ENCODE peak calls at places on chromosomes 3 and 15, in six cellular contexts. J, G, F, U, R and O are unnamed samples.

GRCh38 chr15:52180196-52180835 is 10.9 kb downstream of the GNB5 start:
- DNase-seq in U (no peak), R (peak; percentile 17), J (no peak), G (no peak), F (no peak), O (no peak)

GRCh38 chr15:50181983-50182232 is at the start of gene SLC27A2:
- DNase-seq in R (peak; percentile 87), J (peak; percentile 86), G (peak; percentile 85), U (peak; percentile 19), F (peak; percentile 66), O (peak; percentile 30)

GRCh38 chr3:29284578-29284977 is 3.7 kb downstream of the RBMS3 start:
- DNase-seq in G (no peak), J (no peak), U (no peak), R (no peak), F (no peak), O (no peak)

GRCh38 chr3:185709241-185709955 is 115.4 kb downstream of the IGF2BP2 start:
- DNase-seq in U (no peak), J (no peak), G (no peak), F (no peak), R (no peak), O (no peak)

GRCh38 chr3:137803215-137803614 is 39.1 kb downstream of the SOX14 start:
- DNase-seq in F (no peak), J (no peak), R (no peak), U (no peak), G (no peak), O (no peak)

GRCh38 chr3:164879201-164879600 is 199.1 kb downstream of the SI start:
- DNase-seq in R (no peak), G (peak; percentile 11), J (no peak), F (no peak), U (no peak), O (no peak)

GRCh38 chr3:183698318-183698731 is 728 bp downstream of the YEATS2 start:
- DNase-seq in J (peak; percentile 73), G (peak; percentile 62), U (no peak), R (peak; percentile 48), F (peak; percentile 33), O (peak; percentile 29)

GRCh38 chr3:111910806-111911205 is 51.7 kb downstream of the PHLDB2 start:
- DNase-seq in U (no peak), G (no peak), R (no peak), J (no peak), F (no peak), O (no peak)

GRCh38 chr15:72463702-72464101 is 10.4 kb upstream of the ARIH1 start:
- DNase-seq in J (no peak), F (no peak), R (no peak), U (no peak), G (no peak), O (no peak)

GRCh38 chr3:78139166-78139565 is 1099.3 kb downstream of the ROBO2 start:
- DNase-seq in G (no peak), F (no peak), J (no peak), R (no peak), U (no peak), O (no peak)

GRCh38 chr3:185586644-185586964 is 509 bp downstream of the SENP2 start:
- DNase-seq in R (no peak), F (peak; percentile 18), J (no peak), U (no peak), G (no peak), O (peak; percentile 27)

GRCh38 chr15:62606376-62607164 is 436.0 kb upstream of the TPM1 start:
- DNase-seq in R (no peak), G (no peak), U (peak; percentile 58), J (no peak), F (peak; percentile 52), O (no peak)

GRCh38 chr15:98943609-98944111 is 63.9 kb downstream of the PGPEP1L start:
- DNase-seq in G (no peak), U (no peak), R (no peak), J (no peak), F (no peak), O (no peak)

GRCh38 chr3:149621218-149622005 is 36.4 kb downstream of the WWTR1 start:
- DNase-seq in U (no peak), R (no peak), G (peak; percentile 34), F (no peak), J (no peak), O (no peak)

GRCh38 chr3:115146032-115146417 is 1.1 kb downstream of the ZBTB20 start:
- DNase-seq in J (peak; percentile 51), F (peak; percentile 56), U (peak; percentile 19), R (peak; percentile 4), G (peak; percentile 55), O (peak; percentile 17)

GRCh38 chr3:158725348-158725966 is 6.8 kb downstream of the RARRES1 start:
- DNase-seq in F (peak; percentile 60), U (no peak), G (no peak), J (no peak), R (no peak), O (no peak)
- TF ChIP-seq REST in F (no peak), U (no peak), G (no peak), J (no peak), R (no peak), O (no peak)

GRCh38 chr15:64581408-64581761 is 121.0 kb downstream of the ZNF609 start:
- DNase-seq in F (no peak), R (no peak), G (no peak), J (no peak), U (no peak), O (no peak)

GRCh38 chr15:64580696-64581407 is 120.5 kb downstream of the ZNF609 start:
- DNase-seq in G (no peak), J (no peak), R (no peak), F (no peak), U (no peak), O (no peak)

GRCh38 chr15:64582202-64582601 is 121.8 kb downstream of the ZNF609 start:
- DNase-seq in U (no peak), F (no peak), J (no peak), G (no peak), R (no peak), O (no peak)

GRCh38 chr15:64583983-64584382 is 123.6 kb downstream of the ZNF609 start:
- DNase-seq in U (no peak), J (no peak), F (no peak), G (no peak), R (no peak), O (no peak)

DNA sequence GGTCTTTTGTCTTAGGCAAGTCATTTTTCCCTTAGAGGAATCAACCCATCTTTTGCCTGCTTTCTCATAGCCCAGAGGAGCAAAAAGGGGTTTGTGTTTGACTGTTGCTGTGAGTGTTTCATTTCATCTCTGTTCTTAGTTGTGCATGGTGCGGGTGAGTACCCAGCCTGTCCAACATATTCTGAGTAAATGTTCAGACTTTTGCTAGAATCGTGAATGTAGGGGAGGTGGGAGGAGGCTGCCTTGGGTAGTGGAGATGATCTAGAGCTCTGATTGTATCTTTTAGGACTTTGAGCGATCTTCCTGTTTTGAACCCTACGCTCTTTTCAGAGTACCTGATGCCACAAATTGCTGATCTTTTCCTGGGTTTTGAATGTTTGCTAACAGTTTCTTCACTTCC is 123.1 kb downstream of the ZNF609 start:
- DNase-seq in J (no peak), R (no peak), F (no peak), U (no peak), G (no peak), O (no peak)
- H3K27ac ChIP-seq in J (no peak overlapping the region), R (no peak overlapping the region), F (no peak overlapping the region), U (no peak overlapping the region), G (no peak overlapping the region), O (no peak overlapping the region)

GRCh38 chr3:125148016-125148812 is 64.3 kb downstream of the SLC12A8 start:
- DNase-seq in R (no peak), J (no peak), G (no peak), U (no peak), F (no peak), O (no peak)

GRCh38 chr3:125148836-125149235 is 63.7 kb downstream of the SLC12A8 start:
- DNase-seq in U (no peak), J (no peak), F (no peak), G (no peak), R (no peak), O (no peak)

GRCh38 chr3:125145751-125146475 is 66.6 kb downstream of the SLC12A8 start:
- DNase-seq in U (no peak), G (no peak), J (no peak), F (no peak), R (no peak), O (peak; percentile 85)

GRCh38 chr3:125146601-125147490 is 65.7 kb downstream of the SLC12A8 start:
- DNase-seq in J (no peak), U (no peak), G (no peak), R (no peak), F (no peak), O (peak; percentile 70)

DNA sequence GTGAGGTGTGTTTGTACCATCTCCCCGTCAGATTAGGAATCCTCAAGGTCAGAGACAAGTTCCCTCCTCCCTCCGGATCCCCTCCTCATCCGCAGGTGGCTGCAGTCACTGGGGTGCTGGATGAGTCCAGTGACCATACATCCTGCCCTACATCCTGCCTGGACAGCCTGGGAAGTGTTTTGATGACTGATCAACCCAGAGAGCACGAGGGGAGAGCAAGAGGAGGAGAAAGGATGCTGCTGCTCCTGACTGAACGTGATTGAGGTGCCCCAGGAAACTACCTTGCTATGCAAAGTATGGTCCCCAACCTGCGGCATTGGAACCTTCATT is 65.1 kb downstream of the SLC12A8 start:
- DNase-seq in F (no peak), R (no peak), U (no peak), J (no peak), G (no peak), O (no peak)
- TF ChIP-seq REST in F (no peak), R (no peak), U (no peak), J (no peak), G (no peak), O (no peak)

GRCh38 chr3:14432996-14433572 is 30.7 kb downstream of the SLC6A6 start:
- DNase-seq in F (no peak), G (no peak), J (no peak), U (no peak), R (no peak), O (no peak)

GRCh38 chr3:14434105-14434504 is 31.7 kb downstream of the SLC6A6 start:
- DNase-seq in J (no peak), U (no peak), R (no peak), G (no peak), F (no peak), O (no peak)

GRCh38 chr3:14434541-14435151 is 32.2 kb downstream of the SLC6A6 start:
- DNase-seq in J (no peak), R (no peak), U (no peak), G (no peak), F (no peak), O (no peak)

GRCh38 chr3:14436954-14437281 is 34.5 kb downstream of the SLC6A6 start:
- DNase-seq in J (no peak), G (no peak), U (no peak), R (no peak), F (no peak), O (no peak)

DNA sequence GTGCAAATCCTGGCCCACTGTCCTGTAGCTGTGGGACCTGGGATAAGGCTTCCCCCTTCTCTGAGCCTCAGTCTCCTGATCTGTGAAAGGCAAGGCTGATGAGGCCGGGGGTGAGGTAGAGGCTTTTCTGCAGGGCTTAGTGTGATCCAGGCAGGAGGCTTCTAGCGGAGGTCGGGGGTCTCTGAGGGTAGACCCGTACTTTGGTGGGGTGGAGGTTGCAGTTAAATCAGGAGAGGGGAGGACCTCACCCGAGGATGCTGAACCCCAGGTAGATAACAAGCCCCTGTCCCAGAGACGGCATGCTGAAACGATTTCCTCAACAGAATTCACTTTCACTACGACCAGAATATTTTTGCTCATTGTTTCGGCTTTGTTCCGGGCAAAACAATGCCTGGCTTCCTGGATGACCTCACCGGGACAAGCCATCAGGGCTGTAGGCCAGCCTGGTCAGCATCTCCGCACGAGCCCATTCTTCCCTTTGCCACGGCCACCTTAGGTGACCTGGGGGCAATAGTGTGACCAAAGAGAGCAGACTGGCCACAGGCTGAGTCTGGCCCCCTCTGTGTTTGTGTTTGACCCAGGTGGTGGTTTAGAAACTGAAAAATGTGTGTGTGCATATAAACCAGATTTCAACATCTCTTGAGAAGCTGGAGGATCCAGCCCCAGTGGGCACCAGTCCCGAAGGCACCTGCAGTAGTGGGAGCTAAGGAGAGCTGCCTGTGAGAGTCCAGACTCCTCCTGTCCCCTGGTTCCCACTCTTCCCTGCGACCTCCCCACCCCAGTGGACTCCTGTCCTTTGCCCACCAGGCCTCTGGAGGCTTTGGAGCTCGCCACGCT is 33.0 kb downstream of the SLC6A6 start:
- DNase-seq in J (no peak), G (no peak), R (no peak), U (no peak), F (no peak), O (no peak)
- H3K27ac ChIP-seq in J (no peak overlapping the region), G (no peak overlapping the region), R (no peak overlapping the region), U (no peak overlapping the region), F (peak overlapping the region; percentile 69), O (peak overlapping the region; percentile 47)